ENCODE peak calls at places on chromosome X, in five cellular contexts. L, K, A, Q and E are unnamed samples.

GRCh38 chrX:45781901-45782553 is 581.4 kb upstream of the DIPK2B start:
- DNase-seq in L (no peak), Q (no peak), K (peak; percentile 47), A (no peak), E (no peak)

GRCh38 chrX:116526010-116526409 is 63.2 kb upstream of the CT83 start:
- DNase-seq in A (no peak), Q (no peak), L (no peak), K (no peak), E (no peak)

GRCh38 chrX:77505227-77505626 is 58.0 kb downstream of the FGF16 start:
- DNase-seq in Q (no peak), K (no peak), A (no peak), L (no peak), E (no peak)

GRCh38 chrX:118420462-118420861 is 74.6 kb downstream of the WDR44 start:
- DNase-seq in K (peak; percentile 36), Q (no peak), L (no peak), A (no peak), E (no peak)

GRCh38 chrX:40062525-40063193 is 35.1 kb downstream of the BCOR start:
- DNase-seq in Q (no peak), A (no peak), K (no peak), L (no peak), E (no peak)

GRCh38 chrX:12975999-12976558 is 1.2 kb downstream of the TMSB4X start:
- DNase-seq in A (peak; percentile 25), Q (no peak), K (peak; percentile 42), L (peak; percentile 67), E (peak; percentile 69)

GRCh38 chrX:112818114-112819012 is 22.3 kb downstream of the AMOT start:
- DNase-seq in K (peak; percentile 19), A (no peak), Q (no peak), L (no peak), E (no peak)

GRCh38 chrX:68699960-68700746 is 52.7 kb downstream of the STARD8 start:
- DNase-seq in Q (no peak), K (peak; percentile 56), A (no peak), L (no peak), E (no peak)

GRCh38 chrX:132292753-132293152 is 73.5 kb upstream of the RAP2C start:
- DNase-seq in Q (peak; percentile 44), A (no peak), K (peak; percentile 26), L (peak; percentile 54), E (peak; percentile 35)

GRCh38 chrX:110989447-110989846 is 106.5 kb upstream of the PAK3 start:
- DNase-seq in K (no peak), Q (no peak), A (no peak), L (no peak), E (no peak)

GRCh38 chrX:11374570-11374969 is 81.4 kb downstream of the AMELX start:
- DNase-seq in K (no peak), Q (no peak), A (no peak), L (no peak), E (no peak)

GRCh38 chrX:337331-337831 is 18.8 kb upstream of the GTPBP6 start:
- DNase-seq in Q (no peak), L (no peak), K (no peak), A (peak; percentile 12), E (no peak)

GRCh38 chrX:15216280-15216679 is 53.6 kb downstream of the ASB9 start:
- DNase-seq in K (no peak), Q (no peak), L (no peak), A (no peak), E (no peak)

GRCh38 chrX:39832211-39832610 is 265.5 kb downstream of the BCOR start:
- DNase-seq in Q (no peak), A (no peak), K (no peak), L (no peak), E (no peak)

GRCh38 chrX:44914532-44915198 is 41.7 kb downstream of the KDM6A start:
- DNase-seq in K (peak; percentile 65), Q (no peak), A (no peak), L (no peak), E (no peak)

GRCh38 chrX:141759238-141759637 is 60.7 kb upstream of the SPANXD start:
- DNase-seq in A (no peak), Q (no peak), L (no peak), K (no peak), E (no peak)

GRCh38 chrX:19602866-19603620 is 87.7 kb upstream of the MAP3K15 start:
- DNase-seq in Q (no peak), K (peak; percentile 43), A (no peak), L (no peak), E (no peak)

GRCh38 chrX:46757052-46757451 is 1.9 kb downstream of the SLC9A7 start:
- DNase-seq in L (no peak), A (no peak), Q (no peak), K (no peak), E (no peak)

GRCh38 chrX:118862086-118862485 is 38.5 kb downstream of the ZCCHC12 start:
- DNase-seq in Q (no peak), K (no peak), L (no peak), A (no peak), E (no peak)

GRCh38 chrX:123665197-123665596 is 67.7 kb downstream of the THOC2 start:
- DNase-seq in A (no peak), Q (no peak), K (no peak), L (no peak), E (no peak)

GRCh38 chrX:153861147-153861546 is 24.8 kb downstream of the L1CAM start:
- DNase-seq in Q (no peak), A (no peak), L (no peak), K (no peak), E (no peak)

GRCh38 chrX:103616676-103617186 is 9.0 kb downstream of the TCEAL3 start:
- DNase-seq in L (no peak), K (no peak), A (no peak), Q (no peak), E (no peak)

GRCh38 chrX:111254896-111255693 is 15.2 kb downstream of the CAPN6 start:
- DNase-seq in K (peak; percentile 45), L (no peak), Q (no peak), A (no peak), E (no peak)

GRCh38 chrX:133676344-133677122 is 261.2 kb upstream of the GPC4 start:
- DNase-seq in L (no peak), A (no peak), Q (no peak), K (no peak), E (no peak)

GRCh38 chrX:4675686-4676300 is 962.3 kb upstream of the PRKX start:
- DNase-seq in K (no peak), Q (no peak), L (no peak), A (no peak), E (no peak)

GRCh38 chrX:97797076-97797475 is 913.4 kb downstream of the RPA4 start:
- DNase-seq in L (no peak), Q (no peak), K (no peak), A (no peak), E (no peak)

GRCh38 chrX:104334971-104335370 is 80.2 kb upstream of the ESX1 start:
- DNase-seq in Q (no peak), A (no peak), K (no peak), L (no peak), E (no peak)

GRCh38 chrX:18146954-18147353 is 73.7 kb downstream of the BEND2 start:
- DNase-seq in A (no peak), L (no peak), Q (no peak), K (peak; percentile 13), E (no peak)

GRCh38 chrX:10414106-10414824 is 206.1 kb downstream of the MID1 start:
- DNase-seq in A (no peak), Q (no peak), K (no peak), L (no peak), E (no peak)